ENCODE peak calls at places on chromosomes 2 and 18, in eight cellular contexts. B is GM23338, W is body of pancreas, K is hepatocyte, X is BJ, D is AG04450, P is fibroblast of mammary gland, E is fibroblast of lung. I is an unnamed sample.

GRCh38 chr2:129912066-129912820 is 67.2 kb upstream of the RAB6C start:
- DNase-seq in B (no peak), W (no peak), K (no peak), X (no peak), D (no peak), P (no peak), E (no peak), I (no peak)

GRCh38 chr2:110107092-110108079 is 8.2 kb downstream of the MALL start:
- DNase-seq in B (no peak), W (no peak), K (no peak), X (no peak), D (no peak), P (no peak), E (peak; percentile 17), I (peak; percentile 40)

GRCh38 chr18:68918216-68918615 is 120.3 kb downstream of the CCDC102B start:
- DNase-seq in B (no peak), W (no peak), K (no peak), X (no peak), D (no peak), P (no peak), E (no peak), I (no peak)

GRCh38 chr18:29712785-29713184 is 1329.8 kb downstream of the DSC3 start:
- DNase-seq in B (peak; percentile 4), W (no peak), K (no peak), X (no peak), D (no peak), P (peak; percentile 3), E (no peak), I (peak; percentile 40)

GRCh38 chr2:180180511-180180910 is 173.4 kb upstream of the CWC22 start:
- DNase-seq in B (peak; percentile 29), W (no peak), K (no peak), X (no peak), D (no peak), P (no peak), E (no peak), I (no peak)

GRCh38 chr18:29018976-29019375 is 842.0 kb upstream of the CDH2 start:
- DNase-seq in B (no peak), W (no peak), K (no peak), X (no peak), D (no peak), P (no peak), E (no peak), I (no peak)

GRCh38 chr2:86274265-86274917 is 63.0 kb downstream of the REEP1 start:
- DNase-seq in B (no peak), W (no peak), K (no peak), X (no peak), D (no peak), P (peak; percentile 80), E (peak; percentile 71), I (peak; percentile 37)

GRCh38 chr2:150572961-150573395 is 85.5 kb upstream of the RND3 start:
- DNase-seq in B (no peak), W (no peak), K (no peak), X (no peak), D (no peak), P (no peak), E (no peak), I (no peak)

GRCh38 chr2:128520340-128520739 is 201.7 kb upstream of the HS6ST1 start:
- DNase-seq in B (no peak), W (no peak), K (no peak), X (no peak), D (no peak), P (no peak), E (no peak), I (no peak)

GRCh38 chr2:107687087-107687486 is 139.6 kb upstream of the RGPD4 start:
- DNase-seq in B (no peak), W (no peak), K (no peak), X (no peak), D (no peak), P (no peak), E (no peak), I (no peak)

GRCh38 chr2:29117636-29118303 is 2.6 kb downstream of the CLIP4 start:
- DNase-seq in B (no peak), W (no peak), K (peak; percentile 46), X (no peak), D (no peak), P (peak; percentile 57), E (peak; percentile 46), I (peak; percentile 75)

GRCh38 chr2:205686231-205687017 is 4.1 kb downstream of the NRP2 start:
- DNase-seq in B (peak; percentile 68), W (no peak), K (no peak), X (no peak), D (no peak), P (no peak), E (peak; percentile 27), I (no peak)

GRCh38 chr2:128779301-128780095 is 460.8 kb upstream of the HS6ST1 start:
- DNase-seq in B (no peak), W (no peak), K (no peak), X (no peak), D (no peak), P (no peak), E (no peak), I (no peak)

GRCh38 chr18:21191596-21192307 is 50.3 kb upstream of the GREB1L start:
- DNase-seq in B (peak; percentile 86), W (peak; percentile 30), K (peak; percentile 82), X (no peak), D (peak; percentile 30), P (peak; percentile 73), E (peak; percentile 56), I (peak; percentile 59)

GRCh38 chr2:232330068-232330999 is 48.2 kb upstream of the ALPP start:
- DNase-seq in B (peak; percentile 83), W (no peak), K (no peak), X (no peak), D (no peak), P (no peak), E (no peak), I (no peak)

GRCh38 chr2:130387071-130387400 is 31.2 kb downstream of the PTPN18 start:
- DNase-seq in B (no peak), W (no peak), K (no peak), X (no peak), D (no peak), P (no peak), E (no peak), I (peak; percentile 69)

GRCh38 chr2:193251909-193252308 is 1057.2 kb upstream of the TMEFF2 start:
- DNase-seq in B (no peak), W (no peak), K (no peak), X (no peak), D (no peak), P (no peak), E (no peak), I (no peak)

GRCh38 chr2:205198130-205198505 is 484.2 kb upstream of the NRP2 start:
- DNase-seq in B (peak; percentile 53), W (peak; percentile 8), K (no peak), X (peak; percentile 74), D (peak; percentile 49), P (peak; percentile 86), E (peak; percentile 68), I (peak; percentile 93)

DNA sequence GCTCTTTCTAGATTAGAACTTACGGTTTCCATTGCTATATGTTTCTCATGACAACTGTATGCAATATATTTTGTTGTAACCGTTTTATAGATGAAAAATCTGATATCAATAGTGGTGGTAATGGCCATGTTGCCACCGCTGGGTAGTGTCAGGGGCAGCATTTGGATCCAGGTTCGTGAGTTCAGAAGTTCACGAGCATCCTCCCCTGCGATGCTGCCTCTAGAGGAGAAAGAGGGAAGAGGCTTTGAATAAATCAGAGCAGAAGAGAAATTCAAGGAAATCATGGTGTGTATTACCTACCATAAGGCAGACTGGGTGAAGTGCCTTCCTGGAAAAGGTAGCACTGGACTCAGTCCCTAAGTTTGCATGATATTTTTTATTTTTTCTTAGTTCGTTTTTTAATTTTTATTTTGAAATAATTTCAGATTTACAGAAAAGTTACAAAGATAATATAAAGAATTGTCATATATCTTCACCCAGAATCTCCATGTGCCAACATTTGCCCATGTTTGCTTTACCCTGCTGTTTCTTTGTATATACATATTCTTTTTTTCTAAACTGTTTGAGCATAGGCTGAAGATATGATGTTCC is 3.3 kb upstream of the ZBTB7C start:
- DNase-seq in B (peak; percentile 91), W (peak; percentile 41), K (peak; percentile 58), X (no peak), D (no peak), P (no peak), E (peak; percentile 30), I (peak; percentile 20)
- TF ChIP-seq CTCF in B (peak; percentile 74), W (peak; percentile 28), K (peak; percentile 68), X (peak; percentile 76), D (peak; percentile 79), P (peak; percentile 86), E (peak; percentile 84), I (peak; percentile 92)

DNA sequence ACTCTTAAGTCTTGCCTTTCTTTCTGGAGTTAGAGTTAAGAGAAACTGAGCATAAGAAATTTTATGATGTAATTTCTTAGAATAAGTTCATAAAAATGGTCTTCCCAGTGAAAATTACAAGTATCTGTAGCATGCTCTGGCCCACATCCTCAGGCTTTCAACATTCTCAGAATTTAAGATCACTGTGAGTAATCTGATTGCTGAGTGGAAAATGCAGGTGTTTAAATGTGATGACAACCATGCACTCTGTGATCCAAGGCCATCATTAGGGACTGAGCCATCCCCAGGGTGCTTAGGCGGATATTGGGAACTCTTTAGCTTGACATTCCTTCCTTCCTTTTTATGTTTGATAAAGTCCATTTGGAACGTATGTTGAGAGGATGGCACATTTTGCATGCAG is 95.5 kb downstream of the ARL4C start:
- DNase-seq in B (no peak), W (no peak), K (no peak), X (no peak), D (no peak), P (no peak), E (no peak), I (no peak)
- H3K4me3 ChIP-seq in B (no peak overlapping the region), W (no peak overlapping the region), K (no peak overlapping the region), X (no peak overlapping the region), D (no peak overlapping the region), P (no peak overlapping the region), E (no peak overlapping the region), I (no peak overlapping the region)

DNA sequence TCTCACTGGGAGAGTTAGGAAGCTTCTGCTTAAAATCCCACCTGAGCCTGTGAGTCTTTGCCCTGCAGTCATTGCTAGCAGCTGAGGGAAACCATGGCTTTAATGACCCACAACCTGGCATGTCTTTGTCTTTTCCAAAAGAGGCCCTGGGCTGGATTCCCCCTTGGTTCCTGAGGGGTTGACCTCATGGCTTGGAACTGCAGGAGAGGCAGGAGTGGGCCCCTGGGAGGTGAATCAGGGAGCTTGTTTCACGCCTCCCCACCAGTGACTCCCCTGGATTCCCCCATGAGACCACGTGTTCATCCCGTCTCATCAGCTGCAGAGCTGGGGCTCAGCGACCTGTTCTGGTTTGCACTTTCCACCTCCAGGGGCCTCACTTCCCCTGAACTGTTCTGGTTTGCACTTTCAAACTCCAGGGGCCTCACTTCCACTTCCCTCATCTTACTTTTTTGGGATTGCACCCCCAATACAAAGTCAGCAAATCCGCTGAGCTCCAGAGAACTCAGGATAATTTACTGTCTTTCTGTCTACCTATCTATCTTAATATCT is 58.5 kb upstream of the TMEM18 start:
- DNase-seq in B (peak; percentile 64), W (no peak), K (no peak), X (no peak), D (no peak), P (no peak), E (no peak), I (no peak)
- TF ChIP-seq CTCF in B (no peak), W (no peak), K (no peak), X (no peak), D (no peak), P (no peak), E (no peak), I (no peak)

DNA sequence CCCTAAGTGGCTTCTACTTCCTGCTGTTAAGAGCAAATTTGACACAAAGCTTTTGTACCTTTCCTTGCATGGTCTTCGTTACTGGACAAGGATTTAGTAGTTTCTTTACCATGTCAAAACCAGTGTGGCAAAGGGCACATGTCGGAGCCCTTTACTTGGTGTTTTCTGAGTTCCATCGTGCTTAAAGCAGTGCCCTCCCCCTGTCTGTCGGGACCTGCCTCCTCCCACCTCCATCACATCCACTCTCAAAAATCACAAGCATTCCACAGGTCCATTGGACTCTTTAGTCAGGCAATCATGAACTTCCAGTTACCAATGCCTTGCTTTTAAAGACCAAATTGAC is 763 bp downstream of the CCDC141 start:
- DNase-seq in B (no peak), W (no peak), K (no peak), X (no peak), D (no peak), P (no peak), E (no peak), I (no peak)
- H3K4me3 ChIP-seq in B (peak overlapping the region; percentile 10), W (no peak overlapping the region), K (peak overlapping the region; percentile 10), X (no peak overlapping the region), D (no peak overlapping the region), P (no peak overlapping the region), E (no peak overlapping the region), I (no peak overlapping the region)